ENCODE peak calls at places on chromosomes 5 and 9, in seven cellular contexts. A is right cardiac atrium, S is A549, X is esophagus squamous epithelium, J is pancreas, B is uterus, L is neural progenitor cell. Y is an unnamed sample.
A peak's percentile ranks its signal among the peaks of the same experiment; 100 is the strongest.

GRCh38 chr5:78829811-78830499 is 155.2 kb downstream of the ARSB start:
- DNase-seq in X (no peak), L (no peak), A (peak; percentile 77), S (no peak), B (peak; percentile 81), J (peak; percentile 23), Y (no peak)

GRCh38 chr5:148179234-148179824 is 11.0 kb downstream of the SPINK14 start:
- DNase-seq in X (no peak), B (no peak), A (no peak), L (peak; percentile 67), J (no peak), S (peak; percentile 71), Y (peak; percentile 48)

GRCh38 chr9:18747590-18747989 is 273.6 kb downstream of the ADAMTSL1 start:
- DNase-seq in A (peak; percentile 18), X (no peak), J (no peak), L (no peak), S (no peak), B (no peak), Y (no peak)

GRCh38 chr5:111229126-111229525 is 4.9 kb downstream of the CAMK4 start:
- DNase-seq in J (no peak), X (no peak), S (no peak), L (no peak), A (no peak), B (no peak), Y (no peak)

GRCh38 chr5:7793861-7794260 is 57.1 kb downstream of the CFAP90 start:
- DNase-seq in A (no peak), S (no peak), J (no peak), X (no peak), L (no peak), B (no peak), Y (no peak)

GRCh38 chr5:175657593-175658271 is at the start of gene HRH2:
- DNase-seq in A (peak; percentile 45), L (peak; percentile 56), S (peak; percentile 67), J (no peak), B (no peak), X (no peak), Y (peak; percentile 8)

GRCh38 chr5:132339502-132339901 is 30.0 kb upstream of the SLC22A5 start:
- DNase-seq in A (no peak), L (no peak), B (no peak), X (no peak), S (no peak), J (no peak), Y (no peak)

GRCh38 chr9:115517335-115518075 is 399.5 kb upstream of the TNC start:
- DNase-seq in J (no peak), L (no peak), S (no peak), X (no peak), B (no peak), A (no peak), Y (peak; percentile 53)

GRCh38 chr5:13692172-13692571 is 252.3 kb downstream of the DNAH5 start:
- DNase-seq in B (no peak), X (no peak), S (no peak), J (no peak), L (no peak), A (no peak), Y (no peak)

GRCh38 chr5:151680944-151681427 is 5.7 kb downstream of the SPARC start:
- DNase-seq in B (no peak), J (no peak), X (no peak), S (no peak), L (no peak), A (no peak), Y (peak; percentile 9)

GRCh38 chr5:151682751-151683331 is 3.9 kb downstream of the SPARC start:
- DNase-seq in X (no peak), J (no peak), B (no peak), A (peak; percentile 42), L (no peak), S (no peak), Y (no peak)

GRCh38 chr5:151683444-151683843 is 3.3 kb downstream of the SPARC start:
- DNase-seq in B (no peak), L (no peak), X (no peak), J (no peak), A (no peak), S (no peak), Y (no peak)

GRCh38 chr5:151683936-151684586 is 2.7 kb downstream of the SPARC start:
- DNase-seq in B (no peak), X (no peak), L (no peak), A (no peak), S (no peak), J (no peak), Y (no peak)

DNA sequence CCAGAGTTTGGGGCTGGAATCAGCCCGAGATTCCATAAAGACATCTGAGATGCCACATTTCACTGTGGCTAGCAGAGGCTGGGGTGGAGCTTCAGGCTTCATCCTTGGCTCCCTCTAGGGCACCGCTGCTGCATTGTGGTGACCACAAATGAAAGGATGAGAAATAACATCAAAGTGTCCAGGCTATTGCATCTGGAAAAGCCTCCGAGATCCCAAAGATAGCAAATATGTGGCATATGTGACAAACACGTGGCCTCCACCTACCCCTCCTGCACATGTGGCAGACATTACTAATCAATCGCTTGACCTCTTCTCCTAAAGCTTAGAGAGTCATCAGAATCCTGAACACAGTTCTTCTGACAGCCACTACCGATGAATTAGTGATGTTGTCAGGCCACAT is 4.5 kb downstream of the SPARC start:
- DNase-seq in J (no peak), X (no peak), S (no peak), A (no peak), B (no peak), L (no peak), Y (no peak)
- H3K4me1 ChIP-seq in J (no peaks in the 10 kb centered on the region), X (peaks cover 94% of the 10 kb centered on the region), S (peaks cover 39% of the 10 kb centered on the region), A (peaks cover 26% of the 10 kb centered on the region), B (peaks cover 38% of the 10 kb centered on the region), L (peaks cover 32% of the 10 kb centered on the region), Y (peaks cover 80% of the 10 kb centered on the region)

GRCh38 chr5:10634056-10634455 is 70.2 kb downstream of the ANKRD33B start:
- DNase-seq in B (no peak), A (no peak), L (no peak), J (no peak), X (no peak), S (no peak), Y (no peak)

GRCh38 chr5:10633271-10634049 is 69.6 kb downstream of the ANKRD33B start:
- DNase-seq in S (no peak), A (no peak), J (no peak), L (no peak), X (no peak), B (no peak), Y (no peak)

GRCh38 chr5:10630126-10630525 is 66.3 kb downstream of the ANKRD33B start:
- DNase-seq in S (no peak), J (no peak), B (no peak), A (no peak), X (no peak), L (no peak), Y (no peak)

GRCh38 chr5:10631597-10631996 is 67.7 kb downstream of the ANKRD33B start:
- DNase-seq in X (no peak), J (no peak), A (no peak), S (no peak), B (no peak), L (no peak), Y (no peak)

GRCh38 chr5:10632110-10632903 is 68.4 kb downstream of the ANKRD33B start:
- DNase-seq in J (no peak), B (no peak), L (no peak), S (no peak), A (no peak), X (no peak), Y (peak; percentile 39)
- H3K4me1 ChIP-seq in J (no peaks in the 10 kb centered on the region), B (no peaks in the 10 kb centered on the region), L (peaks cover 11% of the 10 kb centered on the region), S (peaks cover 6% of the 10 kb centered on the region), A (peaks cover under 1% of the 10 kb centered on the region), X (peaks cover 44% of the 10 kb centered on the region), Y (peaks cover 30% of the 10 kb centered on the region)

DNA sequence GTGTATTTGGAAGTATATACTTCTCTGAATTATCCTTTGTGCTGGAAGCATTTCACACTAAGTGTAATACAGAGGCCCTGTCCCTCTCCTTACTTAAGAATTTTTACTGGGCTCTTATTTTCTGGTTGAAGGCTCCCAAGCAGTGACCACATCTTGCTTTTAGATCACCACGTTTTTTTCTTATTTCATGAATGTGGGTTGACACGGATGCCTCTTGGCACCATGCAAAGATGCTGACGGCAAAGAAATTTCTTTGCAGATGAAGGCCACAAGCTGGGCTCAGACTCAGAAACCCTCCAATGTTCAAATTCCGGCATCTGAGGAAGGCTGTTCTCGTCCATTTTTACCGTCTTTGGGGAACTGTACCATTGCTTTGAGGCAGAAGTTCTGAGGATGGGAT is 168.5 kb downstream of the HMHB1 start:
- DNase-seq in A (no peak), X (no peak), B (no peak), S (no peak), J (no peak), L (no peak), Y (no peak)
- H3K4me1 ChIP-seq in A (no peaks in the 10 kb centered on the region), X (no peaks in the 10 kb centered on the region), B (no peaks in the 10 kb centered on the region), S (peaks cover 11% of the 10 kb centered on the region), J (no peaks in the 10 kb centered on the region), L (no peaks in the 10 kb centered on the region), Y (peaks cover 7% of the 10 kb centered on the region)

GRCh38 chr9:137026828-137027227 is 1.2 kb downstream of the ABCA2 start:
- DNase-seq in A (no peak), J (peak; percentile 87), S (no peak), L (no peak), B (no peak), X (no peak), Y (no peak)

GRCh38 chr9:137028281-137029057 is 432 bp upstream of the ABCA2 start:
- DNase-seq in J (peak; percentile 81), A (peak; percentile 69), B (peak; percentile 49), X (no peak), S (peak; percentile 64), L (peak; percentile 95), Y (no peak)

GRCh38 chr9:137026384-137026783 is 1.7 kb downstream of the ABCA2 start:
- DNase-seq in L (no peak), S (no peak), B (no peak), J (no peak), A (no peak), X (no peak), Y (no peak)

GRCh38 chr9:137028013-137028280 is at the start of gene ABCA2:
- DNase-seq in A (no peak), J (no peak), X (no peak), S (no peak), B (no peak), L (no peak), Y (no peak)

GRCh38 chr9:137027369-137028012 is 546 bp downstream of the ABCA2 start:
- DNase-seq in S (no peak), L (peak; percentile 70), B (no peak), X (no peak), J (no peak), A (no peak), Y (no peak)
- H3K4me1 ChIP-seq in S (peaks cover 30% of the 10 kb centered on the region), L (peaks cover 24% of the 10 kb centered on the region), B (peaks cover 18% of the 10 kb centered on the region), X (peaks cover 66% of the 10 kb centered on the region), J (peaks cover 17% of the 10 kb centered on the region), A (no peaks in the 10 kb centered on the region), Y (peaks cover 15% of the 10 kb centered on the region)